ENCODE peak calls at places on chromosomes 2 and 18, in eight cellular contexts. J is prostate gland, B is Peyer's patch, T is adrenal gland, N is suprapubic skin, H is ovary, D is uterus, I is IMR-90. U is an unnamed sample.

GRCh38 chr2:98123286-98123685 is 36.3 kb downstream of the VWA3B start:
- DNase-seq in D (no peak), J (no peak), N (no peak), B (no peak), H (no peak), T (no peak), I (no peak), U (no peak)

GRCh38 chr18:24500766-24501165 is 40.3 kb downstream of the HRH4 start:
- DNase-seq in I (peak; percentile 16), J (no peak), D (no peak), T (no peak), B (no peak), N (no peak), H (no peak), U (no peak)

GRCh38 chr2:135144343-135144742 is 92.3 kb downstream of the RAB3GAP1 start:
- DNase-seq in D (no peak), H (no peak), J (no peak), B (no peak), N (no peak), T (no peak), I (no peak), U (no peak)

GRCh38 chr18:67359868-67360838 is 156.4 kb downstream of the DSEL start:
- DNase-seq in T (peak; percentile 77), B (peak; percentile 54), I (peak; percentile 96), J (no peak), D (peak; percentile 65), H (no peak), N (no peak), U (no peak)

GRCh38 chr2:203177361-203177760 is 61.5 kb upstream of the CYP20A1 start:
- DNase-seq in J (no peak), N (no peak), I (no peak), D (no peak), T (no peak), H (no peak), B (no peak), U (no peak)

GRCh38 chr2:65545818-65546217 is 113.4 kb upstream of the SPRED2 start:
- DNase-seq in I (peak; percentile 10), J (no peak), H (no peak), D (no peak), B (peak; percentile 78), T (no peak), N (no peak), U (no peak)

GRCh38 chr2:76467326-76467725 is 756.6 kb upstream of the GCFC2 start:
- DNase-seq in N (no peak), D (no peak), B (no peak), I (no peak), J (no peak), H (no peak), T (no peak), U (no peak)

GRCh38 chr2:134712736-134713495 is 5.9 kb downstream of the TMEM163 start:
- DNase-seq in T (no peak), B (no peak), D (no peak), N (no peak), I (no peak), J (no peak), H (no peak), U (no peak)

GRCh38 chr2:9656270-9656766 is 25.5 kb upstream of the YWHAQ start:
- DNase-seq in B (no peak), N (no peak), T (no peak), H (no peak), J (no peak), D (no peak), I (peak; percentile 97), U (no peak)

GRCh38 chr2:139790807-139791206 is 1010.6 kb upstream of the NXPH2 start:
- DNase-seq in B (no peak), I (no peak), J (no peak), H (no peak), T (no peak), N (no peak), D (no peak), U (no peak)

GRCh38 chr2:200507179-200507578 is 2.7 kb downstream of the KCTD18 start:
- DNase-seq in J (no peak), D (no peak), T (no peak), H (no peak), I (no peak), N (no peak), B (no peak), U (no peak)

GRCh38 chr2:28296243-28296642 is 96.4 kb upstream of the FOSL2 start:
- DNase-seq in I (peak; percentile 87), D (no peak), T (no peak), N (no peak), B (no peak), H (no peak), J (no peak), U (no peak)

GRCh38 chr2:195559431-195559914 is 97.6 kb upstream of the SLC39A10 start:
- DNase-seq in J (no peak), I (peak; percentile 100), H (no peak), B (peak; percentile 93), N (no peak), T (no peak), D (no peak), U (no peak)

GRCh38 chr2:190340369-190340768 is 3.0 kb upstream of the INPP1 start:
- DNase-seq in B (no peak), H (no peak), I (no peak), T (no peak), D (no peak), N (no peak), J (no peak), U (no peak)

GRCh38 chr2:113157897-113158753 is 15.6 kb upstream of the PSD4 start:
- DNase-seq in J (no peak), H (no peak), N (no peak), T (no peak), D (no peak), I (peak; percentile 26), B (peak; percentile 67), U (no peak)

GRCh38 chr18:12742453-12742852 is 39.6 kb downstream of the PSMG2 start:
- DNase-seq in J (no peak), H (no peak), T (no peak), B (no peak), I (peak; percentile 87), D (no peak), N (no peak), U (no peak)

GRCh38 chr2:15747172-15747550 is 155.5 kb downstream of the DDX1 start:
- DNase-seq in N (no peak), T (peak; percentile 4), D (no peak), H (peak; percentile 5), I (no peak), B (peak; percentile 13), J (no peak), U (no peak)

GRCh38 chr18:38695559-38696270 is 1130.1 kb upstream of the CELF4 start:
- DNase-seq in N (no peak), B (no peak), H (no peak), T (no peak), D (no peak), J (no peak), I (no peak), U (no peak)

GRCh38 chr2:207770602-207771404 is 1.1 kb upstream of the FZD5 start:
- DNase-seq in D (peak; percentile 21), J (no peak), H (peak; percentile 57), N (no peak), I (no peak), B (peak; percentile 54), T (peak; percentile 33), U (no peak)

GRCh38 chr2:40260437-40260836 is 191.5 kb downstream of the SLC8A1 start:
- DNase-seq in N (no peak), B (no peak), J (no peak), I (no peak), D (no peak), T (no peak), H (no peak), U (no peak)

GRCh38 chr2:113227290-113227689 is 51.4 kb downstream of the PAX8 start:
- DNase-seq in I (no peak), T (no peak), D (no peak), N (no peak), J (no peak), B (no peak), H (no peak), U (no peak)

DNA sequence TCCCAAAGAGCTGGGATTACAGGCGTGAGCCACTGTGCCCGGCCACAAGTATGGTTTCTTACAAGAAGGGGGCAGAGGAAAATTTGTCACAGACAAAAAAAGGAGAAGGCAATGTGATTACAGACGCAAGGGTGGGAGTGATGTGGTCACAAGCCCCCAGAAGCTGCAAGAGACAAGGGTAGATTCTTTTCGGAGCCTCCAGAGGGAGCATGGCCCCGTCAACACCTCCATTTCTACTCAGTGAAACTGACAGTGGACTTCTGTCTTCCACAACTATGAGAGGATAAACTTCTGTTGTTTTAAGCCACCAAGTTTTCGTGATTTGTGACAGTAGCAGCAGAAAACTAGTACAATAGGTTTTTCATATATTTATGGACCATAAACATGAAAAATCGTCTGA is 2.1 kb upstream of the TCF7L1 start:
- DNase-seq in J (no peak), D (peak; percentile 31), B (no peak), H (peak; percentile 46), T (no peak), N (no peak), I (peak; percentile 40), U (no peak)
- TF ChIP-seq CTCF in J (no peak), D (peak; percentile 44), B (peak; percentile 11), H (peak; percentile 25), T (no peak), N (peak; percentile 19), I (peak; percentile 53), U (no peak)

GRCh38 chr18:11272516-11272915 is 123.1 kb upstream of the PIEZO2 start:
- DNase-seq in I (no peak), H (no peak), N (no peak), J (no peak), D (no peak), T (no peak), B (no peak), U (no peak)
- H3K4me3 ChIP-seq in I (no peak overlapping the region), H (no peak overlapping the region), N (no peak overlapping the region), J (no peak overlapping the region), D (no peak overlapping the region), T (no peak overlapping the region), B (no peak overlapping the region), U (no peak overlapping the region)

GRCh38 chr18:58788470-58788869 is 76.2 kb upstream of the ZNF532 start:
- DNase-seq in I (no peak), T (no peak), N (no peak), D (no peak), B (no peak), H (no peak), J (no peak), U (no peak)

GRCh38 chr18:58792086-58792485 is 72.6 kb upstream of the ZNF532 start:
- DNase-seq in I (no peak), J (no peak), B (no peak), T (no peak), N (no peak), D (no peak), H (no peak), U (no peak)

GRCh38 chr18:58789856-58790255 is 74.8 kb upstream of the ZNF532 start:
- DNase-seq in J (no peak), D (peak; percentile 31), I (no peak), N (no peak), H (peak; percentile 43), B (no peak), T (peak; percentile 28), U (no peak)

GRCh38 chr18:58787750-58788149 is 76.9 kb upstream of the ZNF532 start:
- DNase-seq in T (no peak), H (no peak), J (no peak), I (no peak), D (no peak), N (no peak), B (no peak), U (no peak)

GRCh38 chr18:58788971-58789797 is 75.5 kb upstream of the ZNF532 start:
- DNase-seq in N (no peak), I (peak; percentile 84), D (peak; percentile 46), J (peak; percentile 83), T (peak; percentile 33), H (peak; percentile 55), B (no peak), U (no peak)
- TF ChIP-seq POLR2A in N (no peak), I (no peak), D (no peak), J (peak; percentile 13), T (no peak), H (no peak), B (no peak), U (no peak)

GRCh38 chr2:154195644-154196221 is 324.0 kb downstream of the GALNT13 start:
- DNase-seq in H (no peak), N (no peak), I (no peak), J (no peak), T (no peak), B (no peak), D (no peak), U (no peak)
- TF ChIP-seq CTCF in H (no peak), N (no peak), I (no peak), J (no peak), T (no peak), B (no peak), D (no peak), U (no peak)

U was measured in breast epithelium.